ENCODE peak calls at places on chromosomes 13 and 19, in nine cellular contexts. One of them, this sample, is unnamed.
A peak's percentile ranks its signal among the peaks of the same experiment; 100 is the strongest.

GRCh38 chr19:19661675-19662251 is 1.7 kb downstream of the ATP13A1 start:
- DNase-seq in tibial artery: no peak
- DNase-seq in Panc1: no peak
- DNase-seq in neuronal stem cell: no peak
- DNase-seq in left lung: peak; percentile 66
- DNase-seq in CD4-positive, CD25-positive, alpha-beta regulatory T cell: peak; percentile 45
- DNase-seq in transverse colon: peak; percentile 45
- DNase-seq in skeletal muscle cell: no peak
- DNase-seq in pancreas: no peak
- DNase-seq in this sample: peak; percentile 17

GRCh38 chr19:16320987-16321386 is 3.6 kb upstream of the KLF2 start:
- DNase-seq in tibial artery: no peak
- DNase-seq in Panc1: no peak
- DNase-seq in neuronal stem cell: no peak
- DNase-seq in left lung: no peak
- DNase-seq in CD4-positive, CD25-positive, alpha-beta regulatory T cell: no peak
- DNase-seq in transverse colon: no peak
- DNase-seq in skeletal muscle cell: no peak
- DNase-seq in pancreas: no peak
- DNase-seq in this sample: no peak

GRCh38 chr13:96238241-96238640 is 148.3 kb downstream of the HS6ST3 start:
- DNase-seq in tibial artery: no peak
- DNase-seq in Panc1: no peak
- DNase-seq in neuronal stem cell: no peak
- DNase-seq in left lung: no peak
- DNase-seq in CD4-positive, CD25-positive, alpha-beta regulatory T cell: no peak
- DNase-seq in transverse colon: no peak
- DNase-seq in skeletal muscle cell: no peak
- DNase-seq in pancreas: no peak
- DNase-seq in this sample: no peak

GRCh38 chr19:58330458-58330857 is 3.7 kb downstream of the ZSCAN22 start:
- DNase-seq in tibial artery: no peak
- DNase-seq in Panc1: peak; percentile 75
- DNase-seq in neuronal stem cell: no peak
- DNase-seq in left lung: no peak
- DNase-seq in CD4-positive, CD25-positive, alpha-beta regulatory T cell: no peak
- DNase-seq in transverse colon: no peak
- DNase-seq in skeletal muscle cell: no peak
- DNase-seq in pancreas: no peak
- DNase-seq in this sample: peak; percentile 73

GRCh38 chr13:105035092-105035491 is 1500.4 kb downstream of the EFNB2 start:
- DNase-seq in tibial artery: no peak
- DNase-seq in Panc1: no peak
- DNase-seq in neuronal stem cell: no peak
- DNase-seq in left lung: no peak
- DNase-seq in CD4-positive, CD25-positive, alpha-beta regulatory T cell: no peak
- DNase-seq in transverse colon: no peak
- DNase-seq in skeletal muscle cell: no peak
- DNase-seq in pancreas: no peak
- DNase-seq in this sample: peak; percentile 2

GRCh38 chr19:8311461-8312260 is 3.5 kb upstream of the CD320 start:
- DNase-seq in tibial artery: peak; percentile 68
- DNase-seq in Panc1: no peak
- DNase-seq in neuronal stem cell: no peak
- DNase-seq in left lung: peak; percentile 68
- DNase-seq in CD4-positive, CD25-positive, alpha-beta regulatory T cell: no peak
- DNase-seq in transverse colon: peak; percentile 70
- DNase-seq in skeletal muscle cell: no peak
- DNase-seq in pancreas: peak; percentile 25
- DNase-seq in this sample: no peak

GRCh38 chr19:7636691-7637373 is at the start of gene STXBP2:
- DNase-seq in tibial artery: no peak
- DNase-seq in Panc1: no peak
- DNase-seq in neuronal stem cell: peak; percentile 46
- DNase-seq in left lung: peak; percentile 96
- DNase-seq in CD4-positive, CD25-positive, alpha-beta regulatory T cell: peak; percentile 90
- DNase-seq in transverse colon: peak; percentile 93
- DNase-seq in skeletal muscle cell: no peak
- DNase-seq in pancreas: peak; percentile 97
- DNase-seq in this sample: no peak

GRCh38 chr19:40438284-40438683 is 5.9 kb downstream of the SERTAD3 start:
- DNase-seq in tibial artery: no peak
- DNase-seq in Panc1: no peak
- DNase-seq in neuronal stem cell: no peak
- DNase-seq in left lung: no peak
- DNase-seq in CD4-positive, CD25-positive, alpha-beta regulatory T cell: no peak
- DNase-seq in transverse colon: no peak
- DNase-seq in skeletal muscle cell: no peak
- DNase-seq in pancreas: no peak
- DNase-seq in this sample: no peak

GRCh38 chr13:70889163-70889562 is 780.9 kb upstream of the KLHL1 start:
- DNase-seq in tibial artery: no peak
- DNase-seq in Panc1: no peak
- DNase-seq in neuronal stem cell: no peak
- DNase-seq in left lung: no peak
- DNase-seq in CD4-positive, CD25-positive, alpha-beta regulatory T cell: no peak
- DNase-seq in transverse colon: no peak
- DNase-seq in skeletal muscle cell: no peak
- DNase-seq in pancreas: no peak
- DNase-seq in this sample: no peak

GRCh38 chr13:20294497-20294896 is 62.4 kb upstream of the GJB6 start:
- DNase-seq in tibial artery: no peak
- DNase-seq in Panc1: no peak
- DNase-seq in neuronal stem cell: no peak
- DNase-seq in left lung: no peak
- DNase-seq in CD4-positive, CD25-positive, alpha-beta regulatory T cell: no peak
- DNase-seq in transverse colon: no peak
- DNase-seq in skeletal muscle cell: no peak
- DNase-seq in pancreas: no peak
- DNase-seq in this sample: no peak

GRCh38 chr19:28170066-28170465 is 1042.9 kb downstream of the UQCRFS1 start:
- DNase-seq in tibial artery: no peak
- DNase-seq in Panc1: no peak
- DNase-seq in neuronal stem cell: no peak
- DNase-seq in left lung: no peak
- DNase-seq in CD4-positive, CD25-positive, alpha-beta regulatory T cell: no peak
- DNase-seq in transverse colon: no peak
- DNase-seq in skeletal muscle cell: no peak
- DNase-seq in pancreas: no peak
- DNase-seq in this sample: no peak

GRCh38 chr13:38900188-38900587 is 90.4 kb downstream of the STOML3 start:
- DNase-seq in tibial artery: no peak
- DNase-seq in Panc1: no peak
- DNase-seq in neuronal stem cell: no peak
- DNase-seq in left lung: no peak
- DNase-seq in CD4-positive, CD25-positive, alpha-beta regulatory T cell: no peak
- DNase-seq in transverse colon: no peak
- DNase-seq in skeletal muscle cell: no peak
- DNase-seq in pancreas: no peak
- DNase-seq in this sample: no peak

GRCh38 chr13:109940637-109941036 is 154.3 kb upstream of the IRS2 start:
- DNase-seq in tibial artery: no peak
- DNase-seq in Panc1: no peak
- DNase-seq in neuronal stem cell: no peak
- DNase-seq in left lung: no peak
- DNase-seq in CD4-positive, CD25-positive, alpha-beta regulatory T cell: no peak
- DNase-seq in transverse colon: no peak
- DNase-seq in skeletal muscle cell: no peak
- DNase-seq in pancreas: no peak
- DNase-seq in this sample: no peak

GRCh38 chr19:56765107-56765506 is 75.4 kb downstream of the PEG3 start:
- DNase-seq in tibial artery: peak; percentile 65
- DNase-seq in Panc1: no peak
- DNase-seq in neuronal stem cell: peak; percentile 17
- DNase-seq in left lung: peak; percentile 82
- DNase-seq in CD4-positive, CD25-positive, alpha-beta regulatory T cell: no peak
- DNase-seq in transverse colon: peak; percentile 26
- DNase-seq in skeletal muscle cell: no peak
- DNase-seq in pancreas: peak; percentile 74
- DNase-seq in this sample: peak; percentile 28

GRCh38 chr13:37457594-37457993 is 141.0 kb downstream of the POSTN start:
- DNase-seq in tibial artery: no peak
- DNase-seq in Panc1: no peak
- DNase-seq in neuronal stem cell: no peak
- DNase-seq in left lung: no peak
- DNase-seq in CD4-positive, CD25-positive, alpha-beta regulatory T cell: no peak
- DNase-seq in transverse colon: no peak
- DNase-seq in skeletal muscle cell: peak; percentile 55
- DNase-seq in pancreas: no peak
- DNase-seq in this sample: no peak

DNA sequence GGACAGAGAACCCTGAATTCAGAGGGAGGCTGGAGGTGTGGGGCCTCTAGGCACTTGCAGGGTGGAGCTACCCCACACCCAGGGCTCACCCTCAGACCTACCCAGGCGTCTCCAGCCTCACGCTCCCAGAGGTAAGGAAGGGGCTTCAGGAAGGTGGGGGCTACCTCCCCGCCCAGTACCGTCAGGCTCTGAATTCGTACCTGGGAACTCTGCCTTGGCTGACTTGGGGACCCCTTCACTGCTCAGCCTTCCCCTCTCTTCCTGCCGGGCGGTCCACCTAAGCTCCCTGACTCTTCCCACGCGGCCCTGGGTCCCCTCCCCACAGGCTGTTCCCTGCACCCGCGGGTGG is 28.5 kb upstream of the PARP4 start:
- DNase-seq in tibial artery: no peak
- DNase-seq in Panc1: no peak
- DNase-seq in neuronal stem cell: no peak
- DNase-seq in left lung: no peak
- DNase-seq in CD4-positive, CD25-positive, alpha-beta regulatory T cell: no peak
- DNase-seq in transverse colon: no peak
- DNase-seq in skeletal muscle cell: no peak
- DNase-seq in pancreas: no peak
- DNase-seq in this sample: no peak
- H3K4me3 ChIP-seq in tibial artery: no peak overlapping the region
- H3K4me3 ChIP-seq in Panc1: no peak overlapping the region
- H3K4me3 ChIP-seq in neuronal stem cell: no peak overlapping the region
- H3K4me3 ChIP-seq in left lung: peak overlapping the region; percentile 35
- H3K4me3 ChIP-seq in CD4-positive, CD25-positive, alpha-beta regulatory T cell: no peak overlapping the region
- H3K4me3 ChIP-seq in transverse colon: peak overlapping the region; percentile 57
- H3K4me3 ChIP-seq in skeletal muscle cell: peak overlapping the region; percentile 49
- H3K4me3 ChIP-seq in pancreas: no peak overlapping the region
- H3K4me3 ChIP-seq in this sample: peak overlapping the region; percentile 49

GRCh38 chr13:30933334-30933681 is 852 bp downstream of the TEX26 start:
- DNase-seq in tibial artery: no peak
- DNase-seq in Panc1: no peak
- DNase-seq in neuronal stem cell: no peak
- DNase-seq in left lung: no peak
- DNase-seq in CD4-positive, CD25-positive, alpha-beta regulatory T cell: no peak
- DNase-seq in transverse colon: no peak
- DNase-seq in skeletal muscle cell: no peak
- DNase-seq in pancreas: no peak
- DNase-seq in this sample: no peak
- H3K4me3 ChIP-seq in tibial artery: no peak overlapping the region
- H3K4me3 ChIP-seq in Panc1: no peak overlapping the region
- H3K4me3 ChIP-seq in neuronal stem cell: no peak overlapping the region
- H3K4me3 ChIP-seq in left lung: no peak overlapping the region
- H3K4me3 ChIP-seq in CD4-positive, CD25-positive, alpha-beta regulatory T cell: no peak overlapping the region
- H3K4me3 ChIP-seq in transverse colon: no peak overlapping the region
- H3K4me3 ChIP-seq in skeletal muscle cell: no peak overlapping the region
- H3K4me3 ChIP-seq in pancreas: no peak overlapping the region
- H3K4me3 ChIP-seq in this sample: no peak overlapping the region

GRCh38 chr19:33374406-33374703 is 846 bp downstream of the CEBPG start:
- DNase-seq in tibial artery: no peak
- DNase-seq in Panc1: no peak
- DNase-seq in neuronal stem cell: no peak
- DNase-seq in left lung: peak; percentile 74
- DNase-seq in CD4-positive, CD25-positive, alpha-beta regulatory T cell: no peak
- DNase-seq in transverse colon: no peak
- DNase-seq in skeletal muscle cell: no peak
- DNase-seq in pancreas: no peak
- DNase-seq in this sample: peak; percentile 53

GRCh38 chr19:33376423-33376822 is 2.9 kb downstream of the CEBPG start:
- DNase-seq in tibial artery: peak; percentile 74
- DNase-seq in Panc1: peak; percentile 64
- DNase-seq in neuronal stem cell: no peak
- DNase-seq in left lung: peak; percentile 73
- DNase-seq in CD4-positive, CD25-positive, alpha-beta regulatory T cell: no peak
- DNase-seq in transverse colon: peak; percentile 91
- DNase-seq in skeletal muscle cell: peak; percentile 72
- DNase-seq in pancreas: no peak
- DNase-seq in this sample: peak; percentile 94

GRCh38 chr19:33373701-33374405 is at the start of gene CEBPG:
- DNase-seq in tibial artery: peak; percentile 80
- DNase-seq in Panc1: no peak
- DNase-seq in neuronal stem cell: peak; percentile 43
- DNase-seq in left lung: peak; percentile 97
- DNase-seq in CD4-positive, CD25-positive, alpha-beta regulatory T cell: peak; percentile 64
- DNase-seq in transverse colon: peak; percentile 68
- DNase-seq in skeletal muscle cell: no peak
- DNase-seq in pancreas: peak; percentile 81
- DNase-seq in this sample: peak; percentile 84

GRCh38 chr19:33375760-33376159 is 2.3 kb downstream of the CEBPG start:
- DNase-seq in tibial artery: no peak
- DNase-seq in Panc1: no peak
- DNase-seq in neuronal stem cell: no peak
- DNase-seq in left lung: no peak
- DNase-seq in CD4-positive, CD25-positive, alpha-beta regulatory T cell: no peak
- DNase-seq in transverse colon: no peak
- DNase-seq in skeletal muscle cell: no peak
- DNase-seq in pancreas: no peak
- DNase-seq in this sample: no peak

GRCh38 chr19:33375156-33375744 is 1.7 kb downstream of the CEBPG start:
- DNase-seq in tibial artery: no peak
- DNase-seq in Panc1: no peak
- DNase-seq in neuronal stem cell: no peak
- DNase-seq in left lung: no peak
- DNase-seq in CD4-positive, CD25-positive, alpha-beta regulatory T cell: no peak
- DNase-seq in transverse colon: no peak
- DNase-seq in skeletal muscle cell: no peak
- DNase-seq in pancreas: no peak
- DNase-seq in this sample: no peak
- H3K4me3 ChIP-seq in tibial artery: peak overlapping the region; percentile 76
- H3K4me3 ChIP-seq in Panc1: peak overlapping the region; percentile 88
- H3K4me3 ChIP-seq in neuronal stem cell: peak overlapping the region; percentile 62
- H3K4me3 ChIP-seq in left lung: peak overlapping the region; percentile 57
- H3K4me3 ChIP-seq in CD4-positive, CD25-positive, alpha-beta regulatory T cell: peak overlapping the region; percentile 95
- H3K4me3 ChIP-seq in transverse colon: peak overlapping the region; percentile 83
- H3K4me3 ChIP-seq in skeletal muscle cell: peak overlapping the region; percentile 70
- H3K4me3 ChIP-seq in pancreas: no peak overlapping the region
- H3K4me3 ChIP-seq in this sample: peak overlapping the region; percentile 70

GRCh38 chr13:101026736-101027398 is 352.3 kb upstream of the TMTC4 start:
- DNase-seq in tibial artery: no peak
- DNase-seq in Panc1: no peak
- DNase-seq in neuronal stem cell: no peak
- DNase-seq in left lung: no peak
- DNase-seq in CD4-positive, CD25-positive, alpha-beta regulatory T cell: no peak
- DNase-seq in transverse colon: no peak
- DNase-seq in skeletal muscle cell: no peak
- DNase-seq in pancreas: no peak
- DNase-seq in this sample: no peak

GRCh38 chr13:101025519-101025918 is 350.9 kb upstream of the TMTC4 start:
- DNase-seq in tibial artery: no peak
- DNase-seq in Panc1: no peak
- DNase-seq in neuronal stem cell: no peak
- DNase-seq in left lung: no peak
- DNase-seq in CD4-positive, CD25-positive, alpha-beta regulatory T cell: no peak
- DNase-seq in transverse colon: no peak
- DNase-seq in skeletal muscle cell: no peak
- DNase-seq in pancreas: no peak
- DNase-seq in this sample: no peak

GRCh38 chr13:101025925-101026324 is 351.3 kb upstream of the TMTC4 start:
- DNase-seq in tibial artery: no peak
- DNase-seq in Panc1: no peak
- DNase-seq in neuronal stem cell: no peak
- DNase-seq in left lung: no peak
- DNase-seq in CD4-positive, CD25-positive, alpha-beta regulatory T cell: no peak
- DNase-seq in transverse colon: no peak
- DNase-seq in skeletal muscle cell: no peak
- DNase-seq in pancreas: no peak
- DNase-seq in this sample: no peak

GRCh38 chr13:101026328-101026727 is 351.7 kb upstream of the TMTC4 start:
- DNase-seq in tibial artery: no peak
- DNase-seq in Panc1: no peak
- DNase-seq in neuronal stem cell: no peak
- DNase-seq in left lung: no peak
- DNase-seq in CD4-positive, CD25-positive, alpha-beta regulatory T cell: no peak
- DNase-seq in transverse colon: no peak
- DNase-seq in skeletal muscle cell: no peak
- DNase-seq in pancreas: no peak
- DNase-seq in this sample: no peak
- H3K4me3 ChIP-seq in tibial artery: no peak overlapping the region
- H3K4me3 ChIP-seq in Panc1: no peak overlapping the region
- H3K4me3 ChIP-seq in neuronal stem cell: no peak overlapping the region
- H3K4me3 ChIP-seq in left lung: no peak overlapping the region
- H3K4me3 ChIP-seq in CD4-positive, CD25-positive, alpha-beta regulatory T cell: no peak overlapping the region
- H3K4me3 ChIP-seq in transverse colon: no peak overlapping the region
- H3K4me3 ChIP-seq in skeletal muscle cell: no peak overlapping the region
- H3K4me3 ChIP-seq in pancreas: no peak overlapping the region
- H3K4me3 ChIP-seq in this sample: no peak overlapping the region